ENCODE peak calls at places on chromosomes 12 and 14, in eight cellular contexts. G is GM18507; T is HuH-7; B is lower lobe of right lung; A is NCI-H345; R is iPS-NIHi11; Y is transverse colon; W is stimulated activated CD4-positive, alpha-beta T cell treated with anti-CD3 and anti-CD28 coated beads, TNF-alpha, amount 100 ng/mL, for 1 hour. O is an unnamed sample.

GRCh38 chr14:100313464-100314230 is 7.4 kb upstream of the SLC25A29 start:
- DNase-seq in G (no peak), T (no peak), B (no peak), A (no peak), R (no peak), Y (no peak), W (no peak), O (no peak)

GRCh38 chr12:51874013-51874412 is 13.9 kb upstream of the ANKRD33 start:
- DNase-seq in G (no peak), T (no peak), B (no peak), A (no peak), R (no peak), Y (no peak), W (no peak), O (no peak)

GRCh38 chr14:52950898-52951729 is at the start of gene FERMT2:
- DNase-seq in G (no peak), T (peak; percentile 66), B (peak; percentile 85), A (peak; percentile 86), R (peak; percentile 97), Y (peak; percentile 76), W (no peak), O (no peak)

GRCh38 chr14:59688224-59689170 is 111.9 kb upstream of the CCDC175 start:
- DNase-seq in G (peak; percentile 4), T (peak; percentile 28), B (no peak), A (no peak), R (peak; percentile 70), Y (peak; percentile 58), W (no peak), O (no peak)

GRCh38 chr12:4269279-4269991 is 4.1 kb upstream of the CCND2 start:
- DNase-seq in G (peak; percentile 57), T (no peak), B (peak; percentile 83), A (peak; percentile 21), R (peak; percentile 66), Y (peak; percentile 89), W (peak; percentile 84), O (peak; percentile 86)

GRCh38 chr12:128994869-128995268 is 141.6 kb downstream of the GLT1D1 start:
- DNase-seq in G (no peak), T (no peak), B (no peak), A (peak; percentile 90), R (no peak), Y (no peak), W (no peak), O (no peak)

GRCh38 chr12:5388581-5389535 is 43.0 kb upstream of the NTF3 start:
- DNase-seq in G (no peak), T (no peak), B (no peak), A (no peak), R (no peak), Y (no peak), W (no peak), O (no peak)

GRCh38 chr12:78641837-78642423 is 222.6 kb upstream of the SYT1 start:
- DNase-seq in G (no peak), T (peak; percentile 11), B (no peak), A (no peak), R (peak; percentile 10), Y (no peak), W (no peak), O (no peak)

GRCh38 chr14:94622653-94623421 is 10.6 kb downstream of the SERPINA3 start:
- DNase-seq in G (no peak), T (no peak), B (no peak), A (no peak), R (no peak), Y (no peak), W (no peak), O (no peak)

GRCh38 chr14:102516531-102517411 is 7.2 kb upstream of the ANKRD9 start:
- DNase-seq in G (peak; percentile 58), T (peak; percentile 82), B (peak; percentile 71), A (peak; percentile 55), R (peak; percentile 95), Y (peak; percentile 76), W (peak; percentile 36), O (peak; percentile 51)

GRCh38 chr14:93032301-93032929 is 83.3 kb downstream of the ITPK1 start:
- DNase-seq in G (no peak), T (no peak), B (peak; percentile 68), A (no peak), R (no peak), Y (no peak), W (no peak), O (no peak)

GRCh38 chr14:64112859-64113258 is 181.3 kb downstream of the ESR2 start:
- DNase-seq in G (no peak), T (no peak), B (no peak), A (no peak), R (peak; percentile 26), Y (peak; percentile 58), W (no peak), O (no peak)

GRCh38 chr12:115597157-115597712 is 680.3 kb downstream of the MED13L start:
- DNase-seq in G (no peak), T (no peak), B (no peak), A (no peak), R (no peak), Y (no peak), W (no peak), O (no peak)

GRCh38 chr12:42945927-42946326 is 356.4 kb upstream of the PRICKLE1 start:
- DNase-seq in G (no peak), T (no peak), B (no peak), A (no peak), R (no peak), Y (no peak), W (no peak), O (no peak)

GRCh38 chr12:93153321-93153720 is 224.2 kb upstream of the EEA1 start:
- DNase-seq in G (no peak), T (no peak), B (no peak), A (no peak), R (no peak), Y (no peak), W (no peak), O (no peak)

GRCh38 chr14:74917646-74918081 is 5.4 kb downstream of the RPS6KL1 start:
- DNase-seq in G (no peak), T (no peak), B (no peak), A (no peak), R (no peak), Y (no peak), W (no peak), O (no peak)

GRCh38 chr14:58395815-58396626 is at the start of gene TOMM20L:
- DNase-seq in G (peak; percentile 82), T (peak; percentile 87), B (peak; percentile 85), A (peak; percentile 78), R (peak; percentile 95), Y (peak; percentile 80), W (peak; percentile 61), O (peak; percentile 55)

GRCh38 chr12:123097521-123098084 is 53.3 kb downstream of the PITPNM2 start:
- DNase-seq in G (no peak), T (no peak), B (no peak), A (no peak), R (no peak), Y (no peak), W (no peak), O (no peak)

GRCh38 chr12:6607751-6608591 is 792 bp upstream of the CHD4 start:
- DNase-seq in G (no peak), T (peak; percentile 73), B (peak; percentile 75), A (peak; percentile 94), R (peak; percentile 39), Y (peak; percentile 76), W (no peak), O (peak; percentile 39)

GRCh38 chr12:122517877-122518276 is 8.9 kb downstream of the RSRC2 start:
- DNase-seq in G (no peak), T (no peak), B (no peak), A (no peak), R (no peak), Y (no peak), W (no peak), O (no peak)

GRCh38 chr12:67909091-67909531 is 80.1 kb upstream of the IFNG-AS1 start:
- DNase-seq in G (no peak), T (no peak), B (no peak), A (no peak), R (no peak), Y (no peak), W (no peak), O (no peak)

GRCh38 chr12:132323171-132324010 is 6.0 kb downstream of the GALNT9 start:
- DNase-seq in G (no peak), T (no peak), B (no peak), A (no peak), R (no peak), Y (no peak), W (no peak), O (no peak)

GRCh38 chr12:107320929-107321618 is 227.7 kb upstream of the CRY1 start:
- DNase-seq in G (no peak), T (no peak), B (peak; percentile 54), A (peak; percentile 50), R (peak; percentile 35), Y (peak; percentile 31), W (peak; percentile 51), O (peak; percentile 61)

O was measured in effector CD8-positive, alpha-beta T cell.